ENCODE peak calls at places on chromosomes 2 and 18, in ten cellular contexts. One of them, this sample, is unnamed. For H3K9me3, the result is how much of the 10 kb centered on the place peaks cover.

GRCh38 chr2:98444436-98445166 is at the start of gene INPP4A:
- DNase-seq in thyroid gland: peak
- DNase-seq in suprapubic skin: peak
- DNase-seq in body of pancreas: peak
- DNase-seq in IMR-90: peak
- DNase-seq in adrenal gland: peak
- DNase-seq in HepG2: peak
- DNase-seq in right lobe of liver: peak
- DNase-seq in tibial nerve: no peak
- DNase-seq in sigmoid colon: peak
- DNase-seq in this sample: peak

GRCh38 chr2:10448646-10449480 is 736 bp upstream of the ODC1 start:
- DNase-seq in adrenal gland: peak
- DNase-seq in HepG2: peak
- DNase-seq in thyroid gland: peak
- DNase-seq in sigmoid colon: peak
- DNase-seq in right lobe of liver: no peak
- DNase-seq in suprapubic skin: peak
- DNase-seq in body of pancreas: peak
- DNase-seq in tibial nerve: peak
- DNase-seq in IMR-90: peak
- DNase-seq in this sample: peak

GRCh38 chr18:54828290-54828871 is at the start of gene RAB27B:
- DNase-seq in adrenal gland: peak
- DNase-seq in body of pancreas: peak
- DNase-seq in sigmoid colon: peak
- DNase-seq in suprapubic skin: peak
- DNase-seq in IMR-90: peak
- DNase-seq in thyroid gland: peak
- DNase-seq in tibial nerve: peak
- DNase-seq in HepG2: peak
- DNase-seq in right lobe of liver: peak
- DNase-seq in this sample: peak

GRCh38 chr2:110852051-110852450 is 119.7 kb downstream of the ACOXL start:
- DNase-seq in HepG2: no peak
- DNase-seq in sigmoid colon: no peak
- DNase-seq in adrenal gland: no peak
- DNase-seq in right lobe of liver: no peak
- DNase-seq in IMR-90: no peak
- DNase-seq in tibial nerve: no peak
- DNase-seq in suprapubic skin: no peak
- DNase-seq in body of pancreas: no peak
- DNase-seq in thyroid gland: no peak
- DNase-seq in this sample: no peak

GRCh38 chr18:72652990-72653593 is 109.0 kb upstream of the CBLN2 start:
- DNase-seq in body of pancreas: peak
- DNase-seq in suprapubic skin: no peak
- DNase-seq in right lobe of liver: no peak
- DNase-seq in sigmoid colon: no peak
- DNase-seq in thyroid gland: peak
- DNase-seq in IMR-90: no peak
- DNase-seq in tibial nerve: peak
- DNase-seq in adrenal gland: no peak
- DNase-seq in HepG2: peak
- DNase-seq in this sample: peak

GRCh38 chr2:158391876-158392275 is 64.7 kb downstream of the CCDC148 start:
- DNase-seq in tibial nerve: no peak
- DNase-seq in HepG2: peak
- DNase-seq in right lobe of liver: no peak
- DNase-seq in thyroid gland: no peak
- DNase-seq in adrenal gland: no peak
- DNase-seq in IMR-90: peak
- DNase-seq in body of pancreas: no peak
- DNase-seq in suprapubic skin: no peak
- DNase-seq in sigmoid colon: no peak
- DNase-seq in this sample: no peak

GRCh38 chr2:28544069-28544346 is 48.1 kb downstream of the PLB1 start:
- DNase-seq in IMR-90: no peak
- DNase-seq in sigmoid colon: peak
- DNase-seq in suprapubic skin: no peak
- DNase-seq in tibial nerve: no peak
- DNase-seq in body of pancreas: no peak
- DNase-seq in right lobe of liver: no peak
- DNase-seq in HepG2: peak
- DNase-seq in thyroid gland: no peak
- DNase-seq in adrenal gland: no peak
- DNase-seq in this sample: no peak

GRCh38 chr18:22063077-22063476 is 106.3 kb upstream of the GATA6 start:
- DNase-seq in adrenal gland: peak
- DNase-seq in tibial nerve: no peak
- DNase-seq in IMR-90: no peak
- DNase-seq in suprapubic skin: no peak
- DNase-seq in sigmoid colon: no peak
- DNase-seq in thyroid gland: no peak
- DNase-seq in right lobe of liver: no peak
- DNase-seq in HepG2: no peak
- DNase-seq in body of pancreas: no peak
- DNase-seq in this sample: no peak

GRCh38 chr18:446941-447560 is 53.5 kb downstream of the COLEC12 start:
- DNase-seq in adrenal gland: peak
- DNase-seq in HepG2: no peak
- DNase-seq in IMR-90: peak
- DNase-seq in right lobe of liver: no peak
- DNase-seq in thyroid gland: no peak
- DNase-seq in tibial nerve: no peak
- DNase-seq in body of pancreas: no peak
- DNase-seq in suprapubic skin: no peak
- DNase-seq in sigmoid colon: no peak
- DNase-seq in this sample: no peak

GRCh38 chr2:47271054-47272000 is 116.2 kb upstream of the STPG4 start:
- DNase-seq in adrenal gland: no peak
- DNase-seq in sigmoid colon: no peak
- DNase-seq in body of pancreas: no peak
- DNase-seq in right lobe of liver: no peak
- DNase-seq in IMR-90: no peak
- DNase-seq in tibial nerve: no peak
- DNase-seq in suprapubic skin: no peak
- DNase-seq in thyroid gland: no peak
- DNase-seq in HepG2: no peak
- DNase-seq in this sample: no peak

GRCh38 chr2:161078211-161078539 is 82.1 kb upstream of the TANK start:
- DNase-seq in body of pancreas: no peak
- DNase-seq in suprapubic skin: no peak
- DNase-seq in HepG2: no peak
- DNase-seq in adrenal gland: no peak
- DNase-seq in IMR-90: no peak
- DNase-seq in right lobe of liver: no peak
- DNase-seq in sigmoid colon: no peak
- DNase-seq in tibial nerve: no peak
- DNase-seq in thyroid gland: no peak
- DNase-seq in this sample: no peak

GRCh38 chr2:240602266-240603050 is 15.9 kb downstream of the CAPN10 start:
- DNase-seq in HepG2: no peak
- DNase-seq in right lobe of liver: peak
- DNase-seq in sigmoid colon: peak
- DNase-seq in tibial nerve: no peak
- DNase-seq in IMR-90: no peak
- DNase-seq in body of pancreas: no peak
- DNase-seq in thyroid gland: peak
- DNase-seq in suprapubic skin: peak
- DNase-seq in adrenal gland: no peak
- DNase-seq in this sample: no peak

GRCh38 chr2:240600451-240600961 is 14.0 kb downstream of the CAPN10 start:
- DNase-seq in IMR-90: no peak
- DNase-seq in thyroid gland: no peak
- DNase-seq in HepG2: no peak
- DNase-seq in body of pancreas: peak
- DNase-seq in sigmoid colon: peak
- DNase-seq in suprapubic skin: peak
- DNase-seq in right lobe of liver: peak
- DNase-seq in tibial nerve: no peak
- DNase-seq in adrenal gland: no peak
- DNase-seq in this sample: no peak

GRCh38 chr2:240603081-240603835 is 16.7 kb downstream of the CAPN10 start:
- DNase-seq in right lobe of liver: peak
- DNase-seq in thyroid gland: no peak
- DNase-seq in suprapubic skin: peak
- DNase-seq in IMR-90: no peak
- DNase-seq in sigmoid colon: peak
- DNase-seq in body of pancreas: no peak
- DNase-seq in HepG2: no peak
- DNase-seq in adrenal gland: no peak
- DNase-seq in tibial nerve: no peak
- DNase-seq in this sample: no peak

GRCh38 chr2:240601061-240601830 is 14.7 kb downstream of the CAPN10 start:
- DNase-seq in right lobe of liver: peak
- DNase-seq in sigmoid colon: peak
- DNase-seq in tibial nerve: no peak
- DNase-seq in body of pancreas: no peak
- DNase-seq in HepG2: peak
- DNase-seq in suprapubic skin: peak
- DNase-seq in adrenal gland: no peak
- DNase-seq in thyroid gland: no peak
- DNase-seq in IMR-90: no peak
- DNase-seq in this sample: no peak

DNA sequence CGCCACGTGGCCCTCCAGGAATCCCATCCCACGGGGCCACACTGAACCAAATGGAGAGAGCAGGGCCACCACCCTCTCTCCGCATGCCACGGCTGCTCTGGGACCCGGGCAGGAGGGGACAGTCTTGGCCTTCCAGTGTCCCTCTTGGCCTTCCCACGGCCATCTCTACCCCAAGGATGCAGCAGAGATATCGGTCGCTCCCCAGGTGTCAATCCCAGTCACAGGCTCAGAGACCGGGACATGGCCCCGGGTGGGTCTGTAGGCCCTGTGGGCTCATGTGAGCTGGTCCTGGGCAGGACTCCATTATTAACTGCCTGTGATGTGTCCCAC is 15.3 kb downstream of the CAPN10 start:
- DNase-seq in thyroid gland: peak
- DNase-seq in sigmoid colon: peak
- DNase-seq in suprapubic skin: peak
- DNase-seq in body of pancreas: no peak
- DNase-seq in adrenal gland: no peak
- DNase-seq in IMR-90: no peak
- DNase-seq in tibial nerve: no peak
- DNase-seq in right lobe of liver: peak
- DNase-seq in HepG2: no peak
- DNase-seq in this sample: no peak
- TF ChIP-seq POLR2A in thyroid gland: no peak
- TF ChIP-seq POLR2A in sigmoid colon: no peak
- TF ChIP-seq POLR2A in suprapubic skin: no peak
- TF ChIP-seq POLR2A in body of pancreas: no peak
- TF ChIP-seq POLR2A in adrenal gland: no peak
- TF ChIP-seq POLR2A in IMR-90: no peak
- TF ChIP-seq POLR2A in tibial nerve: no peak
- TF ChIP-seq POLR2A in right lobe of liver: no peak
- TF ChIP-seq POLR2A in HepG2: no peak
- TF ChIP-seq POLR2A in this sample: no peak

GRCh38 chr2:63101954-63102353 is 51.3 kb downstream of the OTX1 start:
- DNase-seq in IMR-90: no peak
- DNase-seq in adrenal gland: no peak
- DNase-seq in sigmoid colon: no peak
- DNase-seq in thyroid gland: no peak
- DNase-seq in body of pancreas: no peak
- DNase-seq in suprapubic skin: no peak
- DNase-seq in right lobe of liver: no peak
- DNase-seq in HepG2: no peak
- DNase-seq in tibial nerve: no peak
- DNase-seq in this sample: no peak
- H3K9me3 ChIP-seq in IMR-90: under half
- H3K9me3 ChIP-seq in adrenal gland: under half
- H3K9me3 ChIP-seq in sigmoid colon: under half
- H3K9me3 ChIP-seq in thyroid gland: under half
- H3K9me3 ChIP-seq in body of pancreas: under half
- H3K9me3 ChIP-seq in suprapubic skin: under half
- H3K9me3 ChIP-seq in right lobe of liver: under half
- H3K9me3 ChIP-seq in HepG2: under half
- H3K9me3 ChIP-seq in tibial nerve: under half
- H3K9me3 ChIP-seq in this sample: under half

GRCh38 chr2:26299488-26300092 is 46.4 kb upstream of the SELENOI start:
- DNase-seq in body of pancreas: peak
- DNase-seq in suprapubic skin: no peak
- DNase-seq in adrenal gland: peak
- DNase-seq in IMR-90: peak
- DNase-seq in thyroid gland: peak
- DNase-seq in sigmoid colon: no peak
- DNase-seq in right lobe of liver: no peak
- DNase-seq in HepG2: peak
- DNase-seq in tibial nerve: peak
- DNase-seq in this sample: peak
- TF ChIP-seq POLR2A in body of pancreas: no peak
- TF ChIP-seq POLR2A in suprapubic skin: no peak
- TF ChIP-seq POLR2A in adrenal gland: peak
- TF ChIP-seq POLR2A in IMR-90: no peak
- TF ChIP-seq POLR2A in thyroid gland: no peak
- TF ChIP-seq POLR2A in sigmoid colon: no peak
- TF ChIP-seq POLR2A in right lobe of liver: no peak
- TF ChIP-seq POLR2A in HepG2: no peak
- TF ChIP-seq POLR2A in tibial nerve: no peak
- TF ChIP-seq POLR2A in this sample: no peak

GRCh38 chr18:67266246-67266570 is 250.3 kb downstream of the DSEL start:
- DNase-seq in HepG2: no peak
- DNase-seq in IMR-90: no peak
- DNase-seq in body of pancreas: no peak
- DNase-seq in adrenal gland: no peak
- DNase-seq in tibial nerve: no peak
- DNase-seq in thyroid gland: no peak
- DNase-seq in sigmoid colon: no peak
- DNase-seq in right lobe of liver: no peak
- DNase-seq in suprapubic skin: no peak
- DNase-seq in this sample: no peak

GRCh38 chr18:67266591-67267237 is 249.8 kb downstream of the DSEL start:
- DNase-seq in IMR-90: peak
- DNase-seq in thyroid gland: no peak
- DNase-seq in sigmoid colon: no peak
- DNase-seq in tibial nerve: no peak
- DNase-seq in adrenal gland: no peak
- DNase-seq in right lobe of liver: no peak
- DNase-seq in HepG2: no peak
- DNase-seq in body of pancreas: no peak
- DNase-seq in suprapubic skin: no peak
- DNase-seq in this sample: no peak

GRCh38 chr18:67268530-67268929 is 248.0 kb downstream of the DSEL start:
- DNase-seq in adrenal gland: no peak
- DNase-seq in sigmoid colon: no peak
- DNase-seq in suprapubic skin: no peak
- DNase-seq in right lobe of liver: no peak
- DNase-seq in body of pancreas: no peak
- DNase-seq in tibial nerve: no peak
- DNase-seq in HepG2: no peak
- DNase-seq in IMR-90: no peak
- DNase-seq in thyroid gland: no peak
- DNase-seq in this sample: no peak

GRCh38 chr18:67265464-67266245 is 250.9 kb downstream of the DSEL start:
- DNase-seq in IMR-90: peak
- DNase-seq in tibial nerve: no peak
- DNase-seq in sigmoid colon: no peak
- DNase-seq in thyroid gland: no peak
- DNase-seq in HepG2: no peak
- DNase-seq in suprapubic skin: no peak
- DNase-seq in adrenal gland: no peak
- DNase-seq in right lobe of liver: no peak
- DNase-seq in body of pancreas: no peak
- DNase-seq in this sample: no peak

GRCh38 chr18:67269206-67269605 is 247.3 kb downstream of the DSEL start:
- DNase-seq in tibial nerve: no peak
- DNase-seq in IMR-90: no peak
- DNase-seq in thyroid gland: no peak
- DNase-seq in suprapubic skin: no peak
- DNase-seq in adrenal gland: no peak
- DNase-seq in body of pancreas: no peak
- DNase-seq in right lobe of liver: no peak
- DNase-seq in HepG2: no peak
- DNase-seq in sigmoid colon: no peak
- DNase-seq in this sample: no peak
- H3K9me3 ChIP-seq in tibial nerve: under half
- H3K9me3 ChIP-seq in IMR-90: under half
- H3K9me3 ChIP-seq in thyroid gland: under half
- H3K9me3 ChIP-seq in suprapubic skin: under half
- H3K9me3 ChIP-seq in adrenal gland: under half
- H3K9me3 ChIP-seq in body of pancreas: under half
- H3K9me3 ChIP-seq in right lobe of liver: under half
- H3K9me3 ChIP-seq in HepG2: under half
- H3K9me3 ChIP-seq in sigmoid colon: under half
- H3K9me3 ChIP-seq in this sample: under half

This sample was measured in testis.